ENCODE peak calls at places on chromosomes 4 and X, in five cellular contexts. H, E, L, R and V are unnamed samples.

GRCh38 chrX:45228126-45228525 is 27.4 kb upstream of the DIPK2B start:
- DNase-seq in H (no peak), E (no peak), L (peak; percentile 6), R (no peak), V (no peak)

GRCh38 chr4:39621582-39621981 is 17.1 kb downstream of the SMIM14 start:
- DNase-seq in H (peak; percentile 17), E (peak; percentile 4), L (no peak), R (no peak), V (no peak)

GRCh38 chr4:80197132-80197573 is at the start of gene PRDM8:
- DNase-seq in H (no peak), E (no peak), L (peak; percentile 83), R (no peak), V (no peak)

GRCh38 chrX:32183066-32183465 is 1028.3 kb downstream of the DMD start:
- DNase-seq in H (no peak), E (no peak), L (no peak), R (no peak), V (no peak)

GRCh38 chrX:118823263-118824172 is at the start of gene ZCCHC12:
- DNase-seq in H (no peak), E (peak; percentile 11), L (peak; percentile 87), R (peak; percentile 44), V (peak; percentile 18)

GRCh38 chr4:77821775-77822174 is 2.6 kb upstream of the CNOT6L start:
- DNase-seq in H (no peak), E (peak; percentile 42), L (no peak), R (peak; percentile 50), V (no peak)

GRCh38 chr4:48841045-48841827 is 10.3 kb downstream of the OCIAD1 start:
- DNase-seq in H (no peak), E (no peak), L (no peak), R (no peak), V (no peak)

GRCh38 chrX:13938766-13939530 is 90.7 kb downstream of the GEMIN8 start:
- DNase-seq in H (no peak), E (no peak), L (no peak), R (no peak), V (no peak)

GRCh38 chr4:168636506-168637176 is 139.8 kb downstream of the PALLD start:
- DNase-seq in H (no peak), E (no peak), L (no peak), R (no peak), V (no peak)

GRCh38 chrX:12440245-12440644 is 302.0 kb downstream of the FRMPD4 start:
- DNase-seq in H (no peak), E (no peak), L (no peak), R (no peak), V (no peak)

GRCh38 chrX:38346150-38346549 is 6.3 kb upstream of the OTC start:
- DNase-seq in H (no peak), E (no peak), L (no peak), R (no peak), V (no peak)

GRCh38 chrX:38341442-38341841 is 11.0 kb upstream of the OTC start:
- DNase-seq in H (no peak), E (no peak), L (no peak), R (no peak), V (no peak)

GRCh38 chrX:38347136-38347535 is 5.3 kb upstream of the OTC start:
- DNase-seq in H (peak; percentile 6), E (no peak), L (no peak), R (no peak), V (no peak)

DNA sequence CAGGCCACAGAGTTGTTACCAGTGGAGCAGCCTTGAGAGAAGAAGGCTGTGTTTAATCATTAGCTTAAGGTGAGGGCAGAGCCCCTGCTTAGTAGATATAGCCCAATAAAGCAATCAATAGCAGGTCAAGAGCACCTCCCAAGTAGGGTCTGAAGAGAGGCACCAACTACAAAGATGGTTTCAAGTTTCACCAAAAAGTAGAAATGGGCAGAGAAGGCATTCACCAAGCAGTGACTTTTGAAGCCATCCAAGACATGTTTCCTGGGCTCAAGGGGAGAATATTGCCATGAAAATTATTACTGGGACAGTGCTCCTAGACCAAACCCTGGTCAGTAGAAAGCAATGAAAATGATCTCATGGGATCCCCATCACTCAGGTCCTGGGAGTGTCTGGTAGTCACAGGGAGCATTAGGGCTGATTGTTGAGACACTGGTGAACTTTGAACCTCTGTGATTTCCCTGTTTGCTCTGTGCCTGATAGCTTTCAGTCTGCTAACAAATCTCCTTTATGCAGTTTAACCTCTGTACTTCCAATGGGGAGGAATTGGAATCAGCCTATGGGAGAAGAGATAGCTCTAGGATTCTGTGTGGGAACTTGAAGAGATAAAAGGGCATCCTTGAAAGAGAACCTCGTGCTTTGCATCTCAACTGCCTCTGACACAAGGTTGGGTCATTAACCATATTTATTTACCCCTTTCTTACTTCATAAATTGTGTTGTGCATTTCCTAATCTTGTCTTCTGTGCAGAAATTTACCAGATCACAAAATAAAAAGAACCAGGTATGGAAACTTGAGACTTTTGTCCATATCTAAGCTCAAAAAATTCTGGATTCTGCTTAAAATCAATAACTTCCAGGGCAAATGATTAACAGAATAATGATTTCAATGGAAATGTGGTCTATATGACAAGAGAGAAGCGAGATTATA is 9.3 kb upstream of the OTC start:
- DNase-seq in H (no peak), E (no peak), L (no peak), R (no peak), V (no peak)
- TF ChIP-seq POLR2A in H (no peak), E (no peak), L (no peak), R (no peak), V (no peak)

DNA sequence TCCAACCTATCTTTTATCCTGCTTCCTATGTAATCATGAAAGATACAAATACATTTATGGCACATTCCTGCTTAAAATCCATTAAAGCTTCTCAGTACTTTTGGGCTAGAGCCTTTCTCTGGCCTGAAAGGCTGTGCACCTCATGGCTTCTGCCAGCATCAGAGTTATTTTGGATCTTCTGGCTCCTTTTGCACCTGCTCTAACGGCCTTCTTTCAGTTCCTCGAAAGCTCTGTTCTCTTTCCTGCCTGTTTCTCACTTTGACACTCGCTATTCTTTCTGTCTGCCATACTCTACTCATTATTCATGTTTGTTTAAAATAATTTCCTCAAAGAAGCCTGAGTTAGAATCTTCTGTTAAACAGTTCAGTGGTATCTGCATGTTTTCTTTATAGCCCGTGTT is 86.0 kb downstream of the LRP2BP start:
- DNase-seq in H (no peak), E (no peak), L (no peak), R (no peak), V (no peak)
- TF ChIP-seq POLR2A in H (no peak), E (no peak), L (no peak), R (no peak), V (no peak)

GRCh38 chrX:48683411-48683982 is at the start of gene WAS:
- DNase-seq in H (no peak), E (no peak), L (no peak), R (peak; percentile 53), V (no peak)
- TF ChIP-seq POLR2A in H (no peak), E (no peak), L (no peak), R (no peak), V (no peak)

GRCh38 chrX:153685751-153686676 is 1.7 kb upstream of the SLC6A8 start:
- DNase-seq in H (no peak), E (no peak), L (no peak), R (no peak), V (no peak)

GRCh38 chrX:153688534-153688899 is 791 bp downstream of the SLC6A8 start:
- DNase-seq in H (no peak), E (peak; percentile 64), L (no peak), R (no peak), V (no peak)

GRCh38 chrX:153688900-153689590 is 1.3 kb downstream of the SLC6A8 start:
- DNase-seq in H (no peak), E (peak; percentile 64), L (peak; percentile 80), R (no peak), V (no peak)

GRCh38 chrX:153688071-153688470 is 345 bp downstream of the SLC6A8 start:
- DNase-seq in H (no peak), E (peak; percentile 65), L (peak; percentile 70), R (no peak), V (no peak)

DNA sequence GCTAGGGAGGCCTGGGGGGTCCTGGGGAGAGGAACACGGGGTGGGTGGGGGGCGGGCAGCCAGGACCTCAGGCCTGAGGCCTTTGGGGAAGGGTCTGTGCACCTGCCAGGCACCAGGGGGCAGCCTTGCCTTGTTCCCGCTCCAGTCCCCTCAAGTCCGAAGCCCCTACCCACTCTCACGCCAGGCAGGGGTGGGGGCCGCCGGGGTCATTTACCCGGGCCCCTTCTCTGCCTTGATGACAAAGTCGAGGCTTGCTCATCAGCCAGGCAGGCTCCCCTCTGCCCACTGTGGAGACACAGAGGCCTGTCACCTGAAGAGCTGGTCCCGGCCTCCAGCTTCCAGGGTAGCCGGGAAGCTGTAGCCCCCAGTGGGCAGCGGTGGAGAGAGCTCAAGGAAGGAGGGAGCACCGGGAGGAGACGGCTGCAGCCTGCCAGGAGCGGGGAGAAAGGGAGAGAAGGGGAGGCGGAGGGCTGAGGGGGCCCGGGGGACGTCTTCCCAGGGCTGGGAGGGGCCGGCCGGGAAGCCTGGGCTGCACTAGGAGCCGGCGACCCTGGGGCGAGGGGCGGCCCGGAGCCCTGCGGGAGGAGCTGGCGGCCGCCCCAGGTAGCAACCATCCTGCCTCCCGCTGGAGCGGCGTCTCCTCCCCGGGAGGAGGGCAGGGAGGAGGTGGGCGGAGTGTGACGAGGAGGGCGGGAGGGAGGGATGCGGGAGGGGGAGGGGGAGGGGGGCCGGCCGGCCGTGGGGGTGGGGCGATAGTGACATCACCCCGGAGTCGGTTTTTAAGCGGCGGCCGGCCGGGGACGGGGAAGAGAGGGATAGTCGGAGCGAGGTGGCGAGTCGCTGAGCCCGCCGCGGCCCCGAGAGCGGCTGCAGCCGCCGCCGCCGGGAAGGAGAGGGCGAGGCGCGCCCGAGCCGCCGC is at the start of gene SLC6A8:
- DNase-seq in H (peak; percentile 40), E (peak; percentile 88), L (peak; percentile 90), R (peak; percentile 48), V (peak; percentile 63)
- TF ChIP-seq POLR2A in H (no peak), E (no peak), L (no peak), R (peak; percentile 39), V (peak; percentile 82)

GRCh38 chrX:17736478-17736855 is 826 bp upstream of the SCML1 start:
- DNase-seq in H (no peak), E (no peak), L (no peak), R (no peak), V (no peak)

GRCh38 chrX:17735396-17735795 is 1.9 kb upstream of the SCML1 start:
- DNase-seq in H (no peak), E (no peak), L (no peak), R (no peak), V (no peak)

GRCh38 chrX:17737707-17738001 is 361 bp downstream of the SCML1 start:
- DNase-seq in H (no peak), E (no peak), L (no peak), R (no peak), V (no peak)

GRCh38 chrX:17738002-17738713 is 865 bp downstream of the SCML1 start:
- DNase-seq in H (peak; percentile 28), E (peak; percentile 29), L (peak; percentile 80), R (peak; percentile 16), V (no peak)

GRCh38 chrX:17736856-17737706 is at the start of gene SCML1:
- DNase-seq in H (peak; percentile 94), E (peak; percentile 96), L (peak; percentile 98), R (peak; percentile 87), V (peak; percentile 30)
- TF ChIP-seq POLR2A in H (peak; percentile 36), E (no peak), L (no peak), R (peak; percentile 61), V (peak; percentile 45)